ENCODE peak calls at places on chromosomes 12 and 14, in nine cellular contexts. One of them, this sample, is unnamed.

GRCh38 chr14:106556665-106557289 is 1030.4 kb downstream of the TMEM121 start:
- DNase-seq in EL: no peak
- DNase-seq in ELR: no peak
- DNase-seq in activated naive CD4-positive, alpha-beta T cell treated with anti-CD3 and anti-CD28 coated beads, Interleukin-2, amount 10 ng/mL, durations not matched to agents 7 days and 5 days: peak
- DNase-seq in bronchial epithelial cell: no peak
- DNase-seq in hepatic stellate cell: no peak
- DNase-seq in RPMI8226: no peak
- DNase-seq in adipocyte: no peak
- DNase-seq in ureter: no peak
- DNase-seq in this sample: no peak

GRCh38 chr12:47901285-47902093 is 3.3 kb downstream of the VDR start:
- DNase-seq in EL: no peak
- DNase-seq in adipocyte: no peak
- DNase-seq in ureter: no peak
- DNase-seq in bronchial epithelial cell: no peak
- DNase-seq in ELR: no peak
- DNase-seq in activated naive CD4-positive, alpha-beta T cell treated with anti-CD3 and anti-CD28 coated beads, Interleukin-2, amount 10 ng/mL, durations not matched to agents 7 days and 5 days: no peak
- DNase-seq in RPMI8226: no peak
- DNase-seq in hepatic stellate cell: no peak
- DNase-seq in this sample: no peak

GRCh38 chr14:41925409-41925808 is 318.7 kb downstream of the LRFN5 start:
- DNase-seq in ELR: peak
- DNase-seq in bronchial epithelial cell: peak
- DNase-seq in ureter: no peak
- DNase-seq in EL: no peak
- DNase-seq in hepatic stellate cell: no peak
- DNase-seq in adipocyte: no peak
- DNase-seq in activated naive CD4-positive, alpha-beta T cell treated with anti-CD3 and anti-CD28 coated beads, Interleukin-2, amount 10 ng/mL, durations not matched to agents 7 days and 5 days: no peak
- DNase-seq in RPMI8226: no peak
- DNase-seq in this sample: peak

GRCh38 chr12:100576311-100577036 is 3.0 kb downstream of the GAS2L3 start:
- DNase-seq in adipocyte: peak
- DNase-seq in EL: peak
- DNase-seq in RPMI8226: no peak
- DNase-seq in ELR: peak
- DNase-seq in hepatic stellate cell: peak
- DNase-seq in bronchial epithelial cell: peak
- DNase-seq in ureter: no peak
- DNase-seq in activated naive CD4-positive, alpha-beta T cell treated with anti-CD3 and anti-CD28 coated beads, Interleukin-2, amount 10 ng/mL, durations not matched to agents 7 days and 5 days: no peak
- DNase-seq in this sample: peak

GRCh38 chr14:92556255-92556741 is 42.7 kb downstream of the RIN3 start:
- DNase-seq in activated naive CD4-positive, alpha-beta T cell treated with anti-CD3 and anti-CD28 coated beads, Interleukin-2, amount 10 ng/mL, durations not matched to agents 7 days and 5 days: no peak
- DNase-seq in RPMI8226: no peak
- DNase-seq in hepatic stellate cell: no peak
- DNase-seq in adipocyte: no peak
- DNase-seq in EL: no peak
- DNase-seq in bronchial epithelial cell: peak
- DNase-seq in ELR: no peak
- DNase-seq in ureter: no peak
- DNase-seq in this sample: no peak

GRCh38 chr12:113049976-113050742 is 6.4 kb upstream of the DTX1 start:
- DNase-seq in adipocyte: no peak
- DNase-seq in RPMI8226: peak
- DNase-seq in bronchial epithelial cell: peak
- DNase-seq in EL: peak
- DNase-seq in activated naive CD4-positive, alpha-beta T cell treated with anti-CD3 and anti-CD28 coated beads, Interleukin-2, amount 10 ng/mL, durations not matched to agents 7 days and 5 days: no peak
- DNase-seq in hepatic stellate cell: no peak
- DNase-seq in ELR: peak
- DNase-seq in ureter: no peak
- DNase-seq in this sample: no peak

GRCh38 chr14:103546651-103547454 is 15.6 kb downstream of the BAG5 start:
- DNase-seq in EL: peak
- DNase-seq in hepatic stellate cell: peak
- DNase-seq in ureter: peak
- DNase-seq in activated naive CD4-positive, alpha-beta T cell treated with anti-CD3 and anti-CD28 coated beads, Interleukin-2, amount 10 ng/mL, durations not matched to agents 7 days and 5 days: peak
- DNase-seq in bronchial epithelial cell: peak
- DNase-seq in RPMI8226: peak
- DNase-seq in ELR: peak
- DNase-seq in adipocyte: peak
- DNase-seq in this sample: no peak

GRCh38 chr12:67442347-67442841 is 173.2 kb downstream of the CAND1 start:
- DNase-seq in activated naive CD4-positive, alpha-beta T cell treated with anti-CD3 and anti-CD28 coated beads, Interleukin-2, amount 10 ng/mL, durations not matched to agents 7 days and 5 days: no peak
- DNase-seq in adipocyte: no peak
- DNase-seq in hepatic stellate cell: no peak
- DNase-seq in ELR: no peak
- DNase-seq in RPMI8226: peak
- DNase-seq in ureter: no peak
- DNase-seq in EL: no peak
- DNase-seq in bronchial epithelial cell: no peak
- DNase-seq in this sample: no peak

GRCh38 chr14:43539210-43539609 is 967.9 kb downstream of the FSCB start:
- DNase-seq in hepatic stellate cell: no peak
- DNase-seq in adipocyte: peak
- DNase-seq in ureter: no peak
- DNase-seq in ELR: peak
- DNase-seq in RPMI8226: peak
- DNase-seq in bronchial epithelial cell: peak
- DNase-seq in EL: no peak
- DNase-seq in activated naive CD4-positive, alpha-beta T cell treated with anti-CD3 and anti-CD28 coated beads, Interleukin-2, amount 10 ng/mL, durations not matched to agents 7 days and 5 days: no peak
- DNase-seq in this sample: peak

GRCh38 chr12:13000616-13000934 is 510 bp upstream of the HEBP1 start:
- DNase-seq in RPMI8226: no peak
- DNase-seq in EL: no peak
- DNase-seq in adipocyte: peak
- DNase-seq in hepatic stellate cell: peak
- DNase-seq in ureter: no peak
- DNase-seq in bronchial epithelial cell: peak
- DNase-seq in ELR: peak
- DNase-seq in activated naive CD4-positive, alpha-beta T cell treated with anti-CD3 and anti-CD28 coated beads, Interleukin-2, amount 10 ng/mL, durations not matched to agents 7 days and 5 days: no peak
- DNase-seq in this sample: peak

GRCh38 chr12:49518914-49519573 is 19.8 kb upstream of the KCNH3 start:
- DNase-seq in EL: peak
- DNase-seq in RPMI8226: no peak
- DNase-seq in hepatic stellate cell: peak
- DNase-seq in ureter: no peak
- DNase-seq in activated naive CD4-positive, alpha-beta T cell treated with anti-CD3 and anti-CD28 coated beads, Interleukin-2, amount 10 ng/mL, durations not matched to agents 7 days and 5 days: no peak
- DNase-seq in adipocyte: peak
- DNase-seq in bronchial epithelial cell: no peak
- DNase-seq in ELR: peak
- DNase-seq in this sample: peak

GRCh38 chr12:12353807-12354206 is 3.1 kb upstream of the BORCS5 start:
- DNase-seq in adipocyte: no peak
- DNase-seq in ureter: no peak
- DNase-seq in hepatic stellate cell: no peak
- DNase-seq in ELR: no peak
- DNase-seq in bronchial epithelial cell: no peak
- DNase-seq in activated naive CD4-positive, alpha-beta T cell treated with anti-CD3 and anti-CD28 coated beads, Interleukin-2, amount 10 ng/mL, durations not matched to agents 7 days and 5 days: no peak
- DNase-seq in EL: no peak
- DNase-seq in RPMI8226: no peak
- DNase-seq in this sample: no peak

GRCh38 chr12:108833355-108833733 is 24.0 kb downstream of the SSH1 start:
- DNase-seq in EL: peak
- DNase-seq in activated naive CD4-positive, alpha-beta T cell treated with anti-CD3 and anti-CD28 coated beads, Interleukin-2, amount 10 ng/mL, durations not matched to agents 7 days and 5 days: no peak
- DNase-seq in ureter: no peak
- DNase-seq in hepatic stellate cell: peak
- DNase-seq in ELR: peak
- DNase-seq in RPMI8226: no peak
- DNase-seq in adipocyte: peak
- DNase-seq in bronchial epithelial cell: peak
- DNase-seq in this sample: no peak

GRCh38 chr14:35159742-35160409 is 37.5 kb downstream of the PRORP start:
- DNase-seq in activated naive CD4-positive, alpha-beta T cell treated with anti-CD3 and anti-CD28 coated beads, Interleukin-2, amount 10 ng/mL, durations not matched to agents 7 days and 5 days: no peak
- DNase-seq in adipocyte: peak
- DNase-seq in bronchial epithelial cell: peak
- DNase-seq in hepatic stellate cell: peak
- DNase-seq in EL: peak
- DNase-seq in ELR: peak
- DNase-seq in ureter: no peak
- DNase-seq in RPMI8226: no peak
- DNase-seq in this sample: peak

GRCh38 chr14:60430276-60430675 is 55.6 kb downstream of the C14orf39 start:
- DNase-seq in hepatic stellate cell: no peak
- DNase-seq in RPMI8226: no peak
- DNase-seq in ureter: no peak
- DNase-seq in bronchial epithelial cell: peak
- DNase-seq in activated naive CD4-positive, alpha-beta T cell treated with anti-CD3 and anti-CD28 coated beads, Interleukin-2, amount 10 ng/mL, durations not matched to agents 7 days and 5 days: no peak
- DNase-seq in EL: no peak
- DNase-seq in adipocyte: no peak
- DNase-seq in ELR: no peak
- DNase-seq in this sample: no peak

This sample was measured in COLO829.